ENCODE peak calls at places on chromosomes 1 and 21, in six cellular contexts. B is IMR-90, A is uterus, F is psoas muscle, W is endodermal cell, E is endothelial cell of umbilical vein. V is an unnamed sample.

GRCh38 chr21:36799869-36800268 is 101.0 kb downstream of the SIM2 start:
- DNase-seq in B (peak; percentile 72), F (no peak), W (no peak), E (peak; percentile 81), A (no peak), V (no peak)

GRCh38 chr1:100868364-100868995 is 26.2 kb downstream of the EXTL2 start:
- DNase-seq in F (no peak), E (peak; percentile 79), W (no peak), B (peak; percentile 70), A (no peak), V (peak; percentile 25)

GRCh38 chr1:151819951-151820623 is 11.5 kb downstream of the RORC start:
- DNase-seq in W (no peak), B (no peak), F (peak; percentile 62), E (no peak), A (no peak), V (peak; percentile 57)

GRCh38 chr1:37567023-37567422 is 10.3 kb downstream of the DNALI1 start:
- DNase-seq in B (no peak), F (no peak), A (peak; percentile 59), W (no peak), E (no peak), V (no peak)

GRCh38 chr1:154801612-154802011 is 68.5 kb downstream of the KCNN3 start:
- DNase-seq in W (no peak), A (no peak), F (peak; percentile 42), E (no peak), B (no peak), V (no peak)

GRCh38 chr1:208533746-208534603 is 289.8 kb upstream of the PLXNA2 start:
- DNase-seq in A (no peak), F (no peak), E (no peak), W (peak; percentile 62), B (no peak), V (no peak)

GRCh38 chr21:35256468-35256988 is 207.4 kb upstream of the RUNX1 start:
- DNase-seq in F (peak; percentile 97), B (peak; percentile 100), A (peak; percentile 79), W (peak; percentile 57), E (peak; percentile 98), V (peak; percentile 85)

GRCh38 chr21:46567348-46567747 is 37.5 kb downstream of the S100B start:
- DNase-seq in E (no peak), B (no peak), A (no peak), W (no peak), F (no peak), V (no peak)

GRCh38 chr1:15296602-15297321 is 49.7 kb downstream of the FHAD1 start:
- DNase-seq in W (no peak), A (no peak), F (no peak), E (no peak), B (peak; percentile 17), V (no peak)

GRCh38 chr1:230205719-230206198 is 138.7 kb downstream of the GALNT2 start:
- DNase-seq in E (peak; percentile 85), B (peak; percentile 65), A (no peak), W (no peak), F (no peak), V (no peak)

GRCh38 chr1:211551628-211552465 is 27.1 kb downstream of the SLC30A1 start:
- DNase-seq in B (peak; percentile 79), F (no peak), W (no peak), E (peak; percentile 78), A (no peak), V (peak; percentile 74)

GRCh38 chr21:44253832-44254700 is 7.6 kb downstream of the DNMT3L start:
- DNase-seq in B (no peak), F (peak; percentile 39), A (no peak), W (no peak), E (peak; percentile 26), V (no peak)

GRCh38 chr1:85504417-85504816 is 39.5 kb upstream of the DDAH1 start:
- DNase-seq in F (no peak), A (no peak), W (no peak), E (no peak), B (peak; percentile 49), V (no peak)

GRCh38 chr1:13523780-13524477 is 10.1 kb upstream of the LRRC38 start:
- DNase-seq in E (no peak), B (no peak), W (peak; percentile 61), A (no peak), F (no peak), V (no peak)

GRCh38 chr1:218108034-218108433 is 177.1 kb upstream of the RRP15 start:
- DNase-seq in B (no peak), W (no peak), F (no peak), A (no peak), E (no peak), V (no peak)
- H3K27ac ChIP-seq in B (no peak overlapping the region), W (no peak overlapping the region), F (no peak overlapping the region), A (no peak overlapping the region), E (no peak overlapping the region), V (no peak overlapping the region)

GRCh38 chr21:27466175-27466574 is 499.3 kb upstream of the ADAMTS5 start:
- DNase-seq in W (no peak), E (no peak), B (no peak), A (no peak), F (no peak), V (no peak)
- TF ChIP-seq CTCF in W (peak; percentile 76), E (no peak), B (peak; percentile 13), A (no peak), F (no peak), V (no peak)

GRCh38 chr1:234509457-234510328 is 30.7 kb upstream of the TARBP1 start:
- DNase-seq in W (peak; percentile 64), B (no peak), F (no peak), E (no peak), A (no peak), V (no peak)
- H3K27ac ChIP-seq in W (peak overlapping the region; percentile 53), B (peak overlapping the region; percentile 27), F (no peak overlapping the region), E (no peak overlapping the region), A (no peak overlapping the region), V (peak overlapping the region; percentile 71)

GRCh38 chr1:96538001-96538649 is 183.5 kb upstream of the PTBP2 start:
- DNase-seq in E (peak; percentile 3), B (peak; percentile 68), A (peak; percentile 17), F (no peak), W (peak; percentile 53), V (no peak)
- TF ChIP-seq CTCF in E (no peak), B (no peak), A (peak; percentile 19), F (no peak), W (peak; percentile 33), V (no peak)

DNA sequence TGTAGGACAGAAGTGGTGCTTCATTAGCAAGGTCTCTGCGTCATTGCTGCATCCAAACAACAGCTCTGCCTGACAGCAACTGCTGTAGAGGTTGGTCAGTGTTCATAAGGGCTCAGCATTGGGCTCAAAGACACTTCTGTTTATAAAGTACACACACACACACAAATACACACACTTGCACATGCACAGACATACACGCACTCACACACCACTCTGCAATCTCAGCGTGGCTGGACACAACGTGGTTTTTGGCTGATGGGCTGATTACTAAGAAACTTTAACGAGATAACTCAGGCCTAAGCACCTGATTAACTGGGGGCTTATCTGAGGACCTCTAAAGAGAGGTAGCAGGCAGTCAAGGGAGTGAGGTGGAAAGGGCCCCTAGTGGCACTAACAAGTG is 20.4 kb downstream of the CAMK1G start:
- DNase-seq in W (no peak), B (no peak), F (no peak), E (no peak), A (no peak), V (no peak)
- H3K27ac ChIP-seq in W (no peak overlapping the region), B (no peak overlapping the region), F (no peak overlapping the region), E (no peak overlapping the region), A (no peak overlapping the region), V (no peak overlapping the region)

V was measured in RWPE1.